ENCODE peak calls at places on chromosomes 6 and 20, in seven cellular contexts. One of them, this sample, is unnamed.

GRCh38 chr6:47135772-47136171 is 93.6 kb upstream of the ADGRF1 start:
- DNase-seq in heart left ventricle: no peak
- DNase-seq in body of pancreas: peak
- DNase-seq in breast epithelium: no peak
- DNase-seq in ovary: no peak
- DNase-seq in Peyer's patch: no peak
- DNase-seq in NB4: peak
- DNase-seq in this sample: peak

GRCh38 chr6:101932704-101933103 is 539.2 kb downstream of the GRIK2 start:
- DNase-seq in heart left ventricle: no peak
- DNase-seq in body of pancreas: no peak
- DNase-seq in breast epithelium: no peak
- DNase-seq in ovary: no peak
- DNase-seq in Peyer's patch: no peak
- DNase-seq in NB4: no peak
- DNase-seq in this sample: no peak

GRCh38 chr6:109241199-109241598 is 141.1 kb downstream of the CD164 start:
- DNase-seq in heart left ventricle: no peak
- DNase-seq in body of pancreas: no peak
- DNase-seq in breast epithelium: no peak
- DNase-seq in ovary: no peak
- DNase-seq in Peyer's patch: no peak
- DNase-seq in NB4: peak
- DNase-seq in this sample: no peak

GRCh38 chr6:134863763-134864510 is 86.0 kb downstream of the ALDH8A1 start:
- DNase-seq in heart left ventricle: no peak
- DNase-seq in body of pancreas: no peak
- DNase-seq in breast epithelium: no peak
- DNase-seq in ovary: no peak
- DNase-seq in Peyer's patch: no peak
- DNase-seq in NB4: no peak
- DNase-seq in this sample: no peak

GRCh38 chr6:106794129-106794528 is 164.8 kb downstream of the QRSL1 start:
- DNase-seq in heart left ventricle: no peak
- DNase-seq in body of pancreas: no peak
- DNase-seq in breast epithelium: no peak
- DNase-seq in ovary: no peak
- DNase-seq in Peyer's patch: no peak
- DNase-seq in NB4: no peak
- DNase-seq in this sample: no peak

GRCh38 chr6:74480561-74480960 is 725.3 kb downstream of the COL12A1 start:
- DNase-seq in heart left ventricle: no peak
- DNase-seq in body of pancreas: no peak
- DNase-seq in breast epithelium: no peak
- DNase-seq in ovary: no peak
- DNase-seq in Peyer's patch: no peak
- DNase-seq in NB4: no peak
- DNase-seq in this sample: no peak

GRCh38 chr6:122026572-122027369 is 372.7 kb upstream of the HSF2 start:
- DNase-seq in heart left ventricle: no peak
- DNase-seq in body of pancreas: no peak
- DNase-seq in breast epithelium: no peak
- DNase-seq in ovary: no peak
- DNase-seq in Peyer's patch: no peak
- DNase-seq in NB4: no peak
- DNase-seq in this sample: no peak

GRCh38 chr6:56279346-56280080 is 32.1 kb upstream of the COL21A1 start:
- DNase-seq in heart left ventricle: no peak
- DNase-seq in body of pancreas: no peak
- DNase-seq in breast epithelium: no peak
- DNase-seq in ovary: no peak
- DNase-seq in Peyer's patch: no peak
- DNase-seq in NB4: no peak
- DNase-seq in this sample: peak

GRCh38 chr6:167650730-167651129 is 176.0 kb upstream of the AFDN start:
- DNase-seq in heart left ventricle: no peak
- DNase-seq in body of pancreas: no peak
- DNase-seq in breast epithelium: no peak
- DNase-seq in ovary: no peak
- DNase-seq in Peyer's patch: no peak
- DNase-seq in NB4: no peak
- DNase-seq in this sample: no peak

GRCh38 chr6:11198663-11199603 is 33.5 kb downstream of the NEDD9 start:
- DNase-seq in heart left ventricle: no peak
- DNase-seq in body of pancreas: no peak
- DNase-seq in breast epithelium: no peak
- DNase-seq in ovary: no peak
- DNase-seq in Peyer's patch: no peak
- DNase-seq in NB4: peak
- DNase-seq in this sample: no peak

GRCh38 chr20:41769650-41770049 is 151.5 kb upstream of the CHD6 start:
- DNase-seq in heart left ventricle: no peak
- DNase-seq in body of pancreas: no peak
- DNase-seq in breast epithelium: no peak
- DNase-seq in ovary: no peak
- DNase-seq in Peyer's patch: no peak
- DNase-seq in NB4: no peak
- DNase-seq in this sample: no peak

GRCh38 chr6:83827050-83827449 is 26.1 kb upstream of the RIPPLY2 start:
- DNase-seq in heart left ventricle: no peak
- DNase-seq in body of pancreas: no peak
- DNase-seq in breast epithelium: no peak
- DNase-seq in ovary: no peak
- DNase-seq in Peyer's patch: no peak
- DNase-seq in NB4: no peak
- DNase-seq in this sample: no peak

GRCh38 chr6:44072452-44072958 is 54.7 kb downstream of the MRPL14 start:
- DNase-seq in heart left ventricle: no peak
- DNase-seq in body of pancreas: no peak
- DNase-seq in breast epithelium: no peak
- DNase-seq in ovary: no peak
- DNase-seq in Peyer's patch: no peak
- DNase-seq in NB4: no peak
- DNase-seq in this sample: no peak

GRCh38 chr20:49590163-49591017 is 22.5 kb upstream of the PTGIS start:
- DNase-seq in heart left ventricle: no peak
- DNase-seq in body of pancreas: no peak
- DNase-seq in breast epithelium: no peak
- DNase-seq in ovary: no peak
- DNase-seq in Peyer's patch: no peak
- DNase-seq in NB4: peak
- DNase-seq in this sample: no peak

GRCh38 chr6:7401103-7401502 is 11.5 kb downstream of the RIOK1 start:
- DNase-seq in heart left ventricle: no peak
- DNase-seq in body of pancreas: no peak
- DNase-seq in breast epithelium: no peak
- DNase-seq in ovary: no peak
- DNase-seq in Peyer's patch: no peak
- DNase-seq in NB4: no peak
- DNase-seq in this sample: no peak

GRCh38 chr6:77470983-77471382 is 7.7 kb upstream of the HTR1B start:
- DNase-seq in heart left ventricle: no peak
- DNase-seq in body of pancreas: no peak
- DNase-seq in breast epithelium: no peak
- DNase-seq in ovary: no peak
- DNase-seq in Peyer's patch: no peak
- DNase-seq in NB4: no peak
- DNase-seq in this sample: no peak

GRCh38 chr6:168363811-168364792 is 44.5 kb upstream of the DACT2 start:
- DNase-seq in heart left ventricle: no peak
- DNase-seq in body of pancreas: no peak
- DNase-seq in breast epithelium: no peak
- DNase-seq in ovary: peak
- DNase-seq in Peyer's patch: no peak
- DNase-seq in NB4: no peak
- DNase-seq in this sample: no peak

GRCh38 chr6:34052918-34053608 is 92.8 kb downstream of the GRM4 start:
- DNase-seq in heart left ventricle: no peak
- DNase-seq in body of pancreas: no peak
- DNase-seq in breast epithelium: no peak
- DNase-seq in ovary: no peak
- DNase-seq in Peyer's patch: no peak
- DNase-seq in NB4: no peak
- DNase-seq in this sample: no peak

GRCh38 chr6:35050291-35050987 is 90.7 kb downstream of the TCP11 start:
- DNase-seq in heart left ventricle: no peak
- DNase-seq in body of pancreas: no peak
- DNase-seq in breast epithelium: no peak
- DNase-seq in ovary: no peak
- DNase-seq in Peyer's patch: no peak
- DNase-seq in NB4: peak
- DNase-seq in this sample: no peak

GRCh38 chr6:106530026-106530425 is 99.3 kb downstream of the RTN4IP1 start:
- DNase-seq in heart left ventricle: no peak
- DNase-seq in body of pancreas: no peak
- DNase-seq in breast epithelium: no peak
- DNase-seq in ovary: no peak
- DNase-seq in Peyer's patch: no peak
- DNase-seq in NB4: no peak
- DNase-seq in this sample: no peak

GRCh38 chr6:30820196-30820595 is 64.1 kb upstream of the DDR1 start:
- DNase-seq in heart left ventricle: peak
- DNase-seq in body of pancreas: peak
- DNase-seq in breast epithelium: no peak
- DNase-seq in ovary: no peak
- DNase-seq in Peyer's patch: no peak
- DNase-seq in NB4: no peak
- DNase-seq in this sample: peak

GRCh38 chr20:17645546-17646208 is 36.4 kb downstream of the RRBP1 start:
- DNase-seq in heart left ventricle: no peak
- DNase-seq in body of pancreas: no peak
- DNase-seq in breast epithelium: no peak
- DNase-seq in ovary: peak
- DNase-seq in Peyer's patch: no peak
- DNase-seq in NB4: no peak
- DNase-seq in this sample: no peak

GRCh38 chr6:26187981-26188635 is 100.9 kb downstream of the HFE start:
- DNase-seq in heart left ventricle: no peak
- DNase-seq in body of pancreas: peak
- DNase-seq in breast epithelium: no peak
- DNase-seq in ovary: no peak
- DNase-seq in Peyer's patch: no peak
- DNase-seq in NB4: peak
- DNase-seq in this sample: no peak

GRCh38 chr20:58989196-58989595 is 8.1 kb downstream of the NELFCD start:
- DNase-seq in heart left ventricle: no peak
- DNase-seq in body of pancreas: no peak
- DNase-seq in breast epithelium: no peak
- DNase-seq in ovary: no peak
- DNase-seq in Peyer's patch: no peak
- DNase-seq in NB4: no peak
- DNase-seq in this sample: no peak

GRCh38 chr20:63693079-63693974 is 3.1 kb upstream of the TNFRSF6B start:
- DNase-seq in heart left ventricle: no peak
- DNase-seq in body of pancreas: peak
- DNase-seq in breast epithelium: no peak
- DNase-seq in ovary: peak
- DNase-seq in Peyer's patch: no peak
- DNase-seq in NB4: no peak
- DNase-seq in this sample: no peak

GRCh38 chr20:49562341-49563014 is 5.5 kb downstream of the PTGIS start:
- DNase-seq in heart left ventricle: peak
- DNase-seq in body of pancreas: peak
- DNase-seq in breast epithelium: peak
- DNase-seq in ovary: peak
- DNase-seq in Peyer's patch: no peak
- DNase-seq in NB4: no peak
- DNase-seq in this sample: peak

GRCh38 chr20:33401042-33401921 is at the start of gene CDK5RAP1:
- DNase-seq in heart left ventricle: peak
- DNase-seq in body of pancreas: peak
- DNase-seq in breast epithelium: peak
- DNase-seq in ovary: peak
- DNase-seq in Peyer's patch: peak
- DNase-seq in NB4: peak
- DNase-seq in this sample: peak
- TF ChIP-seq POLR2A in heart left ventricle: no peak
- TF ChIP-seq POLR2A in body of pancreas: peak
- TF ChIP-seq POLR2A in breast epithelium: no peak
- TF ChIP-seq POLR2A in ovary: peak
- TF ChIP-seq POLR2A in Peyer's patch: peak
- TF ChIP-seq POLR2A in NB4: peak
- TF ChIP-seq POLR2A in this sample: peak

GRCh38 chr20:35174458-35175216 is 2.8 kb downstream of the PROCR start:
- DNase-seq in heart left ventricle: no peak
- DNase-seq in body of pancreas: peak
- DNase-seq in breast epithelium: no peak
- DNase-seq in ovary: no peak
- DNase-seq in Peyer's patch: no peak
- DNase-seq in NB4: no peak
- DNase-seq in this sample: no peak
- TF ChIP-seq POLR2A in heart left ventricle: no peak
- TF ChIP-seq POLR2A in body of pancreas: no peak
- TF ChIP-seq POLR2A in breast epithelium: no peak
- TF ChIP-seq POLR2A in ovary: no peak
- TF ChIP-seq POLR2A in Peyer's patch: peak
- TF ChIP-seq POLR2A in NB4: no peak
- TF ChIP-seq POLR2A in this sample: no peak

GRCh38 chr6:41733707-41734665 is 1.4 kb downstream of the TFEB start:
- DNase-seq in heart left ventricle: peak
- DNase-seq in body of pancreas: peak
- DNase-seq in breast epithelium: peak
- DNase-seq in ovary: peak
- DNase-seq in Peyer's patch: peak
- DNase-seq in NB4: peak
- DNase-seq in this sample: peak
- TF ChIP-seq POLR2A in heart left ventricle: no peak
- TF ChIP-seq POLR2A in body of pancreas: peak
- TF ChIP-seq POLR2A in breast epithelium: no peak
- TF ChIP-seq POLR2A in ovary: peak
- TF ChIP-seq POLR2A in Peyer's patch: no peak
- TF ChIP-seq POLR2A in NB4: no peak
- TF ChIP-seq POLR2A in this sample: peak

GRCh38 chr6:142856607-142856856 is 88.4 kb downstream of the HIVEP2 start:
- DNase-seq in heart left ventricle: no peak
- DNase-seq in body of pancreas: no peak
- DNase-seq in breast epithelium: no peak
- DNase-seq in ovary: no peak
- DNase-seq in Peyer's patch: peak
- DNase-seq in NB4: no peak
- DNase-seq in this sample: no peak

GRCh38 chr6:142856857-142857608 is 87.9 kb downstream of the HIVEP2 start:
- DNase-seq in heart left ventricle: no peak
- DNase-seq in body of pancreas: no peak
- DNase-seq in breast epithelium: no peak
- DNase-seq in ovary: no peak
- DNase-seq in Peyer's patch: peak
- DNase-seq in NB4: no peak
- DNase-seq in this sample: no peak

GRCh38 chr6:142853244-142854180 is 91.5 kb downstream of the HIVEP2 start:
- DNase-seq in heart left ventricle: no peak
- DNase-seq in body of pancreas: no peak
- DNase-seq in breast epithelium: no peak
- DNase-seq in ovary: no peak
- DNase-seq in Peyer's patch: no peak
- DNase-seq in NB4: no peak
- DNase-seq in this sample: no peak

GRCh38 chr6:142855877-142856606 is 88.9 kb downstream of the HIVEP2 start:
- DNase-seq in heart left ventricle: no peak
- DNase-seq in body of pancreas: no peak
- DNase-seq in breast epithelium: no peak
- DNase-seq in ovary: no peak
- DNase-seq in Peyer's patch: no peak
- DNase-seq in NB4: no peak
- DNase-seq in this sample: no peak

GRCh38 chr6:142854589-142855488 is 90.1 kb downstream of the HIVEP2 start:
- DNase-seq in heart left ventricle: no peak
- DNase-seq in body of pancreas: no peak
- DNase-seq in breast epithelium: no peak
- DNase-seq in ovary: no peak
- DNase-seq in Peyer's patch: no peak
- DNase-seq in NB4: no peak
- DNase-seq in this sample: no peak
- TF ChIP-seq POLR2A in heart left ventricle: no peak
- TF ChIP-seq POLR2A in body of pancreas: no peak
- TF ChIP-seq POLR2A in breast epithelium: no peak
- TF ChIP-seq POLR2A in ovary: no peak
- TF ChIP-seq POLR2A in Peyer's patch: no peak
- TF ChIP-seq POLR2A in NB4: no peak
- TF ChIP-seq POLR2A in this sample: no peak